ENCODE peak calls at places on chromosomes 4 and X, in four cellular contexts. F is H1; O is effector memory CD4-positive, alpha-beta T cell; G is CD8-positive, alpha-beta memory T cell. C is an unnamed sample.

GRCh38 chr4:86496094-86497060 is 97.7 kb upstream of the PTPN13 start:
- DNase-seq in O (no peak), G (no peak), F (no peak), C (no peak)

GRCh38 chr4:179163147-179163546 is 1720.9 kb upstream of the AGA start:
- DNase-seq in F (no peak), O (no peak), G (no peak), C (no peak)

GRCh38 chr4:20050768-20051167 is 200.9 kb upstream of the SLIT2 start:
- DNase-seq in F (no peak), G (no peak), O (no peak), C (no peak)

GRCh38 chr4:10696253-10696652 is 11.7 kb upstream of the CLNK start:
- DNase-seq in F (no peak), O (no peak), G (no peak), C (no peak)

GRCh38 chr4:3792813-3793212 is 26.6 kb downstream of the ADRA2C start:
- DNase-seq in F (peak), O (no peak), G (no peak), C (peak)

GRCh38 chr4:6029254-6029653 is 11.0 kb upstream of the C4orf50 start:
- DNase-seq in F (no peak), G (no peak), O (no peak), C (no peak)

GRCh38 chrX:31233941-31234496 is 162.2 kb upstream of the FTHL17 start:
- DNase-seq in F (no peak), G (no peak), O (no peak), C (peak)

GRCh38 chrX:129495941-129496340 is 27.3 kb downstream of the SMARCA1 start:
- DNase-seq in O (no peak), G (no peak), F (no peak), C (no peak)

GRCh38 chr4:38069271-38069760 is 109.1 kb downstream of the PTTG2 start:
- DNase-seq in G (no peak), F (no peak), O (no peak), C (peak)

GRCh38 chr4:99507762-99508161 is 3.1 kb upstream of the C4orf17 start:
- DNase-seq in F (no peak), O (no peak), G (no peak), C (no peak)

GRCh38 chrX:72272868-72273267 is 4.2 kb downstream of the RPS4X start:
- DNase-seq in O (no peak), F (no peak), G (no peak), C (no peak)

GRCh38 chr4:17995165-17995564 is 26.4 kb downstream of the LCORL start:
- DNase-seq in F (no peak), O (no peak), G (no peak), C (no peak)

GRCh38 chr4:7978489-7978888 is 38.8 kb upstream of the AFAP1 start:
- DNase-seq in G (no peak), O (no peak), F (no peak), C (no peak)

GRCh38 chrX:43804021-43804420 is 78.2 kb downstream of the MAOB start:
- DNase-seq in G (no peak), O (no peak), F (no peak), C (no peak)

GRCh38 chr4:184824776-184825393 is 883 bp downstream of the ACSL1 start:
- DNase-seq in F (no peak), G (peak), O (peak), C (no peak)

GRCh38 chr4:145679520-145679919 is 426 bp upstream of the C4orf51 start:
- DNase-seq in G (no peak), F (no peak), O (no peak), C (no peak)

GRCh38 chr4:2402941-2403340 is 15.5 kb downstream of the ZFYVE28 start:
- DNase-seq in G (no peak), F (no peak), O (no peak), C (no peak)

DNA sequence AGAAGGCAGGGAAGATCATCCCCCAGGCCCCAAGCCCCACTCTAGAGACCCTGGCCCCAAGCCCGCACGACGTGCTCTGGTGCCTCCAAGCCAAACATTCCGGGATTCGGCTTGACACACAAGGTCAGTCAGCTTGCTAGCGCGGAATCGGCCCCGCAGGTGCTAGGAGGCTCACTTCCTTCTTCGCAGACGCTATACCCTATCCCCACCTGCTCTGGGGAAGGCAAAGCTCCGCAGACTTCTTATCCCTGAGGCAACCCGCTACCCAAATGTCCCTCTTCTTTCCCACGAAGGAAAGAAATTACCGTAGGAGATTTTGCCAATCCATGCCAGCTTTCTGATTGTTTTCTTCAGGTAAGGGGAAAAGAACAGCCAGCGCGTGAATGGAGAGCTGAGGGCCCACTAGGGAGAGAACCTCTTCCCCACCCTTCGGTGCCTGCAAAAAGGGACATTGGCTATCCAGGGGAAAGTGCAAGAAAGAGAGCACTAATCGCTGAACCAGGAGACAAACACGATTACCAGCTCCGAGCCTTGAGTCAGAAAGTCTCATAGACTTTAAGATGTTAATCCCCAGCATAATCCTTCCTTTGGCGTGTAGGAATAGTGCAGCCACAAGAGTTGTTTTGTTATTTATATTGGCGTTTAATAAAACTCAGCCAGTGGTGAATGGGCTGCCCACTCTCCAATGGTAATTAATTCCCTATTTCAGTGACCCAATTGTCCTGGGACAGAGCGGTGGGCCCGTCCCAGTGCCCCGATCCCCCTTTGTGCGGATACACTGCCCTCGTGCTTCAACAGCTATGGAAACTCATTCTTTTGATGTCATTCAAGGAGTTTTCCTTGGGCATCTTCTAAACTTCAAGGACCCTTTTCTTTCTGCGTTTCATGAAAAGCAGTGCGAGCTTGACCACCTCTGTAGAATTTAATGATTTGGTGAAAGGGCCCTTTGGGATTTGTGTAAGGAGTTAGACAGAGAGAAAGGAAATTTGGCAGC is 5.4 kb upstream of the NEUROG2 start:
- DNase-seq in G (no peak), O (no peak), F (peak), C (no peak)
- H3K4me3 ChIP-seq in G (no peak), O (no peak), F (peak), C (peak)

DNA sequence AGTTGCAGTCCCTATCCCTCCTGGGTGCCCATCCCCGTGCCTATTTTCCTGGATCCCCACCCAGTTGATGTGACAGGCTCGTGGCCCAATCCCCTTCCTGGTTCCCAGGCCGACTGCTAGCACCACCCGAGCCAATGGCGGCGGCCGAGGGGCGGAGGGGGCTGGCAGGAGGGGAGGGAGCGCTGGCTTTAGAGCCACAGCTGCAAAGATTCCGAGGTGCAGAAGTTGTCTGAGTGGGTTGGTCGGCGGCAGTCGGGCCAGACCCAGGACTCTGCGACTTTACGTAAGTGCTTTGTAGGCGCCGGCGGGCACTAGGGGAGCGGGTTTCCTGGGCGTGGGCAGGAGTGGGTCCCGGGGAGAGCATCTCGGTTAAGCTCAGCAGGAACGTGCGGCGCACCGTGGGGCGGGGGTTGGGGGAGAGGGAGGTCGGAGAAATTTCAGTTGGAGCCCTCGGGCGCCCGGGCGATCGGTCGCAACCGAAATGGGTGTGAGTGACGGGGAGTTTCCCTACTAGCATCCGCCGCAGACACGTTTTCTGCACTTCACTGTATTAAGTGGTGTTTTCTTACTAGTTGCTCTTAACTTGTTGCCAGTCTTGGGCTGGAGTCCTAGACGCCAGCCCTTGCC is at the start of gene PLS3:
- DNase-seq in O (no peak), G (no peak), F (peak), C (peak)
- H3K4me3 ChIP-seq in O (no peak), G (no peak), F (peak), C (peak)

GRCh38 chr4:108483650-108484049 is 136.7 kb upstream of the RPL34 start:
- DNase-seq in F (no peak), O (no peak), G (no peak), C (no peak)
- H3K4me3 ChIP-seq in F (no peak), O (peak), G (no peak), C (no peak)

DNA sequence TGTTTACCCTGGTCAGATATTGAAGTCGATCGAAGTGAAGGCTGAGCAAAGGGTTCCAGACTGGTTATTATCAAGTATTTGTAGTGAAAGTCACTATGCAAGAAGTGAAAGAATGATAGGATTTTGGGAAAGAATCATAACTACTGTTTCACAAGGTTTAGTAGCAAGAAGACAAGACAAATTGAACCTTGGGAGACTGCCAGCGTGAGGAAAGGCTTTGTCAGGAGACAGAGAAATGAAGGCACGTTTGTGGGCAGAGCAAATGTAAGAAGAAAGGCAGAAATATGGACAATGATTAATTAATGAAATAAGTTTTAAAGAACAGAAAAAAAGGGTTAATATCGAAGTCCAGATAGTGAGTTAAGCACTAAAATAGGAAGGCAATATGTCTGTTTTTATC is 456.8 kb downstream of the TRIML1 start:
- DNase-seq in G (no peak), O (no peak), F (no peak), C (no peak)
- H3K4me3 ChIP-seq in G (no peak), O (no peak), F (no peak), C (no peak)

DNA sequence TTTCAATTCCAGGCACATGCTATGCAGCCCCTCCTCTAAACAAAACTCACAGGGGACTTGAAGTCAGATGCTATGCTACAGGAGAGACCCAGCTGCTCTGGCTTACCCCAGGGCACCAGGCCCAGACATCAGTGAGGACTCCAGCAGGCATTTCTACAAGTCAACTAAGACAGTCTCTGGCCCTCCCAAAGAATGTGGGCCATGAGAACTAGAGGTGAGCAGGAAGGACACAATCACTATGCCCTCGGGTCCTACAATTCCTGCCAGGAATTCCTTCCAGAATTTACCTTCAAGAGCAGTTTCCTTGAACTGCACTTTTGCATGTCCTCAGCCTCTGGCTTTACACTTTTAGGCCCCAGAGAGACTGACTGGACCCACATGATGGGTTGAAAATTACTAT is 17.4 kb downstream of the TMEM192 start:
- DNase-seq in F (no peak), O (no peak), G (no peak), C (no peak)
- H3K4me3 ChIP-seq in F (no peak), O (no peak), G (no peak), C (no peak)

DNA sequence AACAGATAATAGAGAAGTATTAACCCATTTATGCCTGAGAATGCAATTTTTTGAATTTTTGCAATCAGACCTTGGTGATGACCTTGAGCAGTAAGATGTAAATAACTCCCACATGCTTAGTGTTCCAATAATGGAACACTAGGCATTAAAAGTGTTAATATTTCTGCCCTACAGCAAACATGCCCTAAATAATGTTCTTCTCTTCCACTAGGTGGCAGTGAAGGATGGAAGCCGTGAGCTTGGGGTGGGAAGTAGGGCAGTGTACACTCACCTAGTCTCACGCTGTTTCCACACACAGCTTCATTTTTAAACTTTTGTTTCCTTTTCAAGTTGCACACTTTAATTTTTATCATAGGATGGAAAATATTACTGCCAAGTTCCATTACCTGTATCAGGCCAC is 613.1 kb upstream of the HS3ST1 start:
- DNase-seq in F (no peak), G (no peak), O (no peak), C (no peak)
- H3K4me3 ChIP-seq in F (no peak), G (no peak), O (no peak), C (no peak)

GRCh38 chr4:48130100-48130499 is 4.0 kb downstream of the TXK start:
- DNase-seq in O (no peak), G (no peak), F (no peak), C (no peak)
- H3K4me3 ChIP-seq in O (peak), G (peak), F (no peak), C (no peak)

DNA sequence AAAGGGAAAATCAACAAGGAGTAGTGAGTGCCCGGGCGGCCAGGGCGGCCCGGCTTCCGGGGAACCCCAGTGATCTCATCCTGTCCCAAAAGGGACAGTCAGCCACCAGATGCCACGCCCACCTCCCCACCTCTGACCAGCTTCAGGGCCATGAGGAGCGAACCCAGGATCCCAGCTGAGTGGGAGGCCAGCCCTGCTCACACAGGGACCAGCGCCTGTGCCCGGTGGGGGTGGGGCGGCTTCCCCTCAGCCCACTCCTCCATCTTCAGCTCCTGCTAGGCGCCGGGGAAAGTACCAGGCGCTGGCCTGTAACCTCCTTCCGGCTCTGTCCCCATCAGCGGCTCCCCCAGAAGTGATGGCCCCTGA is 6.2 kb downstream of the MYL5 start:
- DNase-seq in G (no peak), O (no peak), F (peak), C (no peak)
- H3K4me3 ChIP-seq in G (peak), O (peak), F (peak), C (peak)

C was measured in iPS DF 6.9.